ENCODE peak calls at places on chromosome 10, in nine cellular contexts. D, B, M, H, J, L, E, A and V are unnamed samples.

GRCh38 chr10:6737080-6737641 is 157.1 kb upstream of the PRKCQ start:
- DNase-seq in D (peak), B (no peak), M (no peak), H (no peak), J (no peak), L (peak), E (peak), A (no peak), V (no peak)

GRCh38 chr10:133161486-133162051 is 1.6 kb downstream of the KNDC1 start:
- DNase-seq in D (no peak), B (no peak), M (no peak), H (no peak), J (no peak), L (no peak), E (no peak), A (no peak), V (no peak)

GRCh38 chr10:16902606-16903005 is 85.4 kb upstream of the RSU1 start:
- DNase-seq in D (no peak), B (no peak), M (no peak), H (no peak), J (no peak), L (no peak), E (no peak), A (no peak), V (no peak)

GRCh38 chr10:128414568-128414967 is 288.3 kb upstream of the MKI67 start:
- DNase-seq in D (no peak), B (no peak), M (no peak), H (no peak), J (no peak), L (no peak), E (no peak), A (no peak), V (no peak)

GRCh38 chr10:98259606-98260319 is 8.2 kb downstream of the LOXL4 start:
- DNase-seq in D (no peak), B (no peak), M (no peak), H (no peak), J (no peak), L (no peak), E (no peak), A (no peak), V (no peak)

GRCh38 chr10:1289591-1289990 is 233.4 kb downstream of the WDR37 start:
- DNase-seq in D (peak), B (no peak), M (no peak), H (no peak), J (no peak), L (peak), E (no peak), A (no peak), V (no peak)

GRCh38 chr10:35007858-35008301 is 82.3 kb downstream of the CUL2 start:
- DNase-seq in D (peak), B (no peak), M (no peak), H (no peak), J (no peak), L (no peak), E (no peak), A (no peak), V (no peak)

GRCh38 chr10:48623607-48624132 is 18.8 kb upstream of the ARHGAP22 start:
- DNase-seq in D (peak), B (no peak), M (no peak), H (no peak), J (no peak), L (no peak), E (no peak), A (no peak), V (no peak)

GRCh38 chr10:102118867-102119266 is 1.3 kb downstream of the LDB1 start:
- DNase-seq in D (no peak), B (no peak), M (peak), H (no peak), J (no peak), L (peak), E (peak), A (no peak), V (no peak)

GRCh38 chr10:29142516-29143314 is 146.2 kb upstream of the LYZL1 start:
- DNase-seq in D (no peak), B (no peak), M (no peak), H (no peak), J (no peak), L (no peak), E (no peak), A (no peak), V (no peak)

GRCh38 chr10:102579206-102579790 is 65.0 kb upstream of the TRIM8 start:
- DNase-seq in D (no peak), B (no peak), M (no peak), H (no peak), J (no peak), L (no peak), E (peak), A (no peak), V (no peak)

GRCh38 chr10:93991596-93992284 is 2.0 kb upstream of the PLCE1 start:
- DNase-seq in D (peak), B (no peak), M (peak), H (no peak), J (no peak), L (peak), E (peak), A (no peak), V (peak)

GRCh38 chr10:23096814-23097549 is 1.6 kb downstream of the MSRB2 start:
- DNase-seq in D (peak), B (peak), M (no peak), H (no peak), J (no peak), L (peak), E (peak), A (no peak), V (no peak)

GRCh38 chr10:77849039-77849664 is 77.4 kb downstream of the DLG5 start:
- DNase-seq in D (no peak), B (no peak), M (peak), H (no peak), J (no peak), L (no peak), E (no peak), A (no peak), V (peak)

GRCh38 chr10:86291616-86292340 is 74.8 kb downstream of the GRID1 start:
- DNase-seq in D (no peak), B (no peak), M (peak), H (no peak), J (no peak), L (no peak), E (no peak), A (no peak), V (no peak)